ENCODE peak calls at places on chromosome 1, in eight cellular contexts. N is ovary, R is HCT116, Q is A549, G is suprapubic skin, F is H1, W is lower leg skin, X is NB4. L is an unnamed sample.
A peak's percentile ranks its signal among the peaks of the same experiment; 100 is the strongest.

GRCh38 chr1:171292799-171293198 is 21.2 kb upstream of the FMO4 start:
- DNase-seq in N (no peak), X (no peak), W (no peak), G (no peak), Q (no peak), F (no peak), R (no peak), L (no peak)

GRCh38 chr1:7424352-7424890 is 346.7 kb upstream of the VAMP3 start:
- DNase-seq in F (no peak), Q (no peak), G (no peak), W (no peak), X (no peak), R (no peak), N (no peak), L (no peak)

GRCh38 chr1:26923711-26924110 is 2.2 kb downstream of the NUDC start:
- DNase-seq in W (no peak), Q (no peak), X (no peak), F (no peak), R (no peak), G (no peak), N (no peak), L (no peak)

GRCh38 chr1:93977546-93977945 is 68.3 kb upstream of the GCLM start:
- DNase-seq in N (no peak), W (no peak), R (no peak), X (no peak), Q (no peak), G (no peak), F (no peak), L (no peak)

GRCh38 chr1:149844096-149844495 is 55.3 kb upstream of the BOLA1 start:
- DNase-seq in G (no peak), W (no peak), F (no peak), N (no peak), Q (peak; percentile 55), R (no peak), X (peak; percentile 69), L (peak; percentile 72)

GRCh38 chr1:37485902-37486679 is 11.7 kb downstream of the ZC3H12A start:
- DNase-seq in Q (peak; percentile 19), F (no peak), X (peak; percentile 60), R (no peak), N (no peak), G (peak; percentile 76), W (peak; percentile 81), L (no peak)

GRCh38 chr1:91765293-91765692 is 120.7 kb downstream of the TGFBR3 start:
- DNase-seq in X (no peak), F (no peak), R (no peak), Q (peak; percentile 23), N (no peak), G (no peak), W (peak; percentile 65), L (no peak)

GRCh38 chr1:84402060-84402459 is 3.8 kb downstream of the DNASE2B start:
- DNase-seq in F (no peak), G (no peak), N (no peak), Q (no peak), W (no peak), R (no peak), X (no peak), L (no peak)

GRCh38 chr1:63928197-63929105 is 154.6 kb downstream of the ROR1 start:
- DNase-seq in N (no peak), G (no peak), Q (no peak), X (no peak), F (no peak), R (no peak), W (no peak), L (no peak)

DNA sequence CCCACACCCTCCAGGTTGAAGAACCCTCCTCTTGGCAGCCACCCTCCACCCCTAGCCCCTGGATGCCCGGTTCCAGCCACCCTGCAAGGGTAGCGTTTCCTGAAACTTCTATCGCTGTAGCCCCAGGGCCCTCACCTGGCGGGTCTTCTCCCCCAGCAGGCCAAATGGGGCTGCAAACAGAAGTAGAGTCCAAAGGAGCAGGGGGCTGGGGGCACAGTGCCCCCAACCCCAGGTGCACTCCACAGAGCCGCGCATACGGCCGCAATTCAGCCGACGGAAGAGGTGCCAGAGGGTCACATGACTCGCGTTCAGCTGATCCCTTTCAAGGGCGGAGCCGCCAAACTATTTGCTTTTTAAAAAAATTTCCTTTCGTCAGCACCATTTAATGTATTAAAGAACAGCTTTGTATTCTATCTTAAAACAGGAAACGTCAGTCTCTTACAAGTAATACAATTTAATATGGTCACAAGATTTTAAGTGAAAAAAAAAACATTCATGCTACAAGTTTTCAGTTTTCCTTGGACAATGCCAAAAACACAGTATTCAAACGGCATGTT is at the start of gene GLMP:
- DNase-seq in N (peak; percentile 78), F (peak; percentile 70), X (no peak), Q (peak; percentile 66), G (peak; percentile 83), W (peak; percentile 94), R (peak; percentile 37), L (peak; percentile 80)
- TF ChIP-seq POLR2A in N (no peak), F (no peak), X (no peak), Q (peak; percentile 62), G (no peak), W (no peak), R (no peak), L (peak; percentile 60)

GRCh38 chr1:186375152-186375928 is at the start of the genes ODR4 and TPR:
- DNase-seq in W (peak; percentile 100), Q (peak; percentile 100), N (peak; percentile 98), F (peak; percentile 95), G (peak; percentile 99), R (peak; percentile 100), X (peak; percentile 98), L (peak; percentile 100)

GRCh38 chr1:186375929-186376330 is 292 bp downstream of the ODR4 start:
- DNase-seq in G (no peak), W (no peak), R (no peak), N (no peak), Q (no peak), X (no peak), F (no peak), L (no peak)

DNA sequence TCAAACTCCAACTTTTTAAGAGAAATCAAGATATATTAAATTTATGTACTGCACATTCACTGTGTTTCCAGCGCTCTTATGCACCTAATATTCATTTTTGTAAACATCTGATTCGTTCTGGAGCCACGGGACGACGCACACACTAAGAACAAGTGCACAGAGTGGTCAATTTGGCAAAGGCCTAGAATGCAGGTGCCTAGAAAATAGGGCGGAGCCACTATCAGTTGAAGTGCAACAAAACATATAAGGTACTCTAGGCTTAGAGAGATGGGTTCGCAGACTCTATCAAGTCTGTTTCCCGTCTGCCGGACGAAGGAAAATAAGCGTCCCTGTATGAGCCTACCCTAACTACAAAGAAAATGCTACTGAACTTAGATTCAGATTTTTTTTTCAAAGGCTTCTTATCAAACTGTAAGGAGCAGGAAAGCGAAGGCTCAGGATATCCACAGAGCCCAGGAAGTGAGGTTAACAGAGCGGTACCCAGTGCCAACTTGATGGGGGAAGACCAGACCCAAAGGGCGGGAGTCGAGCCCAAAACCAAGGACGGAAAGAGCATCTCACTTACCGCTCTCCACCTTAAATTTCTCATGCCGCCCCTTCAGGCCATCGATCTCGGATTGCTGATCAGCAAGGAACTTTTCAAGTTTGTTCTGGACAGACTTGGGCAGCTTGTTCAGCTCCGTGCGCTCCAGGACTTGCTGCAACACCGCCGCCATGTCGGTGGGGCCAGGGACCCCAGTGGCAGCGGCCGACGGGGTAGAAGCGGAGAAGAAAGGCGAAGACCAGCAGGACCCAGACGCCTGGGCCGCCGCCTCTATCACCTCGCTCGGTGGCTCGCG is 521 bp downstream of the TPR start:
- DNase-seq in F (no peak), R (peak; percentile 40), G (no peak), X (peak; percentile 64), W (no peak), N (no peak), Q (peak; percentile 39), L (peak; percentile 79)
- TF ChIP-seq POLR2A in F (no peak), R (no peak), G (no peak), X (no peak), W (no peak), N (no peak), Q (no peak), L (no peak)

GRCh38 chr1:39181311-39181710 is 23.2 kb upstream of the MACF1 start:
- DNase-seq in N (no peak), G (no peak), Q (no peak), R (no peak), F (no peak), X (no peak), W (no peak), L (no peak)

GRCh38 chr1:39182804-39183203 is 21.7 kb upstream of the MACF1 start:
- DNase-seq in N (no peak), Q (no peak), R (no peak), X (no peak), W (no peak), G (no peak), F (no peak), L (no peak)

GRCh38 chr1:39183503-39184353 is 20.8 kb upstream of the MACF1 start:
- DNase-seq in W (peak; percentile 90), G (no peak), Q (peak; percentile 91), F (peak; percentile 59), N (no peak), R (peak; percentile 96), X (peak; percentile 82), L (peak; percentile 59)

GRCh38 chr1:39187276-39188046 is 17.0 kb upstream of the MACF1 start:
- DNase-seq in G (no peak), X (no peak), F (peak; percentile 6), N (no peak), W (no peak), R (no peak), Q (no peak), L (no peak)

GRCh38 chr1:39184354-39184818 is 20.1 kb upstream of the MACF1 start:
- DNase-seq in N (no peak), R (no peak), F (peak; percentile 26), G (no peak), X (no peak), Q (no peak), W (no peak), L (peak; percentile 81)
- TF ChIP-seq POLR2A in N (no peak), R (no peak), F (no peak), G (no peak), X (no peak), Q (no peak), W (no peak), L (no peak)

GRCh38 chr1:151458936-151459330 is 361 bp downstream of the POGZ start:
- DNase-seq in W (peak; percentile 90), R (peak; percentile 52), X (peak; percentile 79), N (peak; percentile 79), Q (peak; percentile 91), F (peak; percentile 72), G (peak; percentile 84), L (peak; percentile 85)
- TF ChIP-seq POLR2A in W (no peak), R (peak; percentile 22), X (no peak), N (no peak), Q (no peak), F (peak; percentile 47), G (no peak), L (no peak)

L was measured in erythroblast.